ENCODE peak calls at places on chromosome 11, in seven cellular contexts. One of them, this sample, is unnamed.

GRCh38 chr11:9748361-9748970 is 84.6 kb downstream of the SWAP70 start:
- DNase-seq in hepatocyte: peak
- DNase-seq in tibial artery: peak
- DNase-seq in stimulated activated naive B cell treated with anti-CD40 and anti-IgM and Interleukin-4, amounts not matched to agents 10 μg/mL and 1 μg/mL and 100 μg/mL, for 72 hours: peak
- DNase-seq in activated CD4-positive, CD25-positive, alpha-beta regulatory T cell: no peak
- DNase-seq in CD8-positive, alpha-beta memory T cell: peak
- DNase-seq in NCI-H2081 treated with DMSO at 0.1 percent for 48 hours: peak
- DNase-seq in this sample: peak

GRCh38 chr11:131884461-131885073 is 514.2 kb downstream of the NTM start:
- DNase-seq in hepatocyte: no peak
- DNase-seq in stimulated activated naive B cell treated with anti-CD40 and anti-IgM and Interleukin-4, amounts not matched to agents 10 μg/mL and 1 μg/mL and 100 μg/mL, for 72 hours: no peak
- DNase-seq in tibial artery: no peak
- DNase-seq in NCI-H2081 treated with DMSO at 0.1 percent for 48 hours: no peak
- DNase-seq in activated CD4-positive, CD25-positive, alpha-beta regulatory T cell: no peak
- DNase-seq in CD8-positive, alpha-beta memory T cell: no peak
- DNase-seq in this sample: no peak

GRCh38 chr11:114916406-114916805 is 238.1 kb downstream of the NXPE2 start:
- DNase-seq in hepatocyte: no peak
- DNase-seq in stimulated activated naive B cell treated with anti-CD40 and anti-IgM and Interleukin-4, amounts not matched to agents 10 μg/mL and 1 μg/mL and 100 μg/mL, for 72 hours: no peak
- DNase-seq in activated CD4-positive, CD25-positive, alpha-beta regulatory T cell: no peak
- DNase-seq in tibial artery: no peak
- DNase-seq in CD8-positive, alpha-beta memory T cell: no peak
- DNase-seq in NCI-H2081 treated with DMSO at 0.1 percent for 48 hours: no peak
- DNase-seq in this sample: no peak

GRCh38 chr11:25615841-25616240 is 716.1 kb upstream of the ANO3 start:
- DNase-seq in stimulated activated naive B cell treated with anti-CD40 and anti-IgM and Interleukin-4, amounts not matched to agents 10 μg/mL and 1 μg/mL and 100 μg/mL, for 72 hours: no peak
- DNase-seq in activated CD4-positive, CD25-positive, alpha-beta regulatory T cell: no peak
- DNase-seq in hepatocyte: no peak
- DNase-seq in tibial artery: no peak
- DNase-seq in NCI-H2081 treated with DMSO at 0.1 percent for 48 hours: no peak
- DNase-seq in CD8-positive, alpha-beta memory T cell: no peak
- DNase-seq in this sample: no peak

GRCh38 chr11:62879554-62879953 is 1.1 kb upstream of the SLC3A2 start:
- DNase-seq in stimulated activated naive B cell treated with anti-CD40 and anti-IgM and Interleukin-4, amounts not matched to agents 10 μg/mL and 1 μg/mL and 100 μg/mL, for 72 hours: no peak
- DNase-seq in NCI-H2081 treated with DMSO at 0.1 percent for 48 hours: no peak
- DNase-seq in activated CD4-positive, CD25-positive, alpha-beta regulatory T cell: no peak
- DNase-seq in tibial artery: peak
- DNase-seq in hepatocyte: no peak
- DNase-seq in CD8-positive, alpha-beta memory T cell: no peak
- DNase-seq in this sample: no peak

GRCh38 chr11:45298718-45299117 is 12.6 kb upstream of the SYT13 start:
- DNase-seq in hepatocyte: no peak
- DNase-seq in activated CD4-positive, CD25-positive, alpha-beta regulatory T cell: no peak
- DNase-seq in NCI-H2081 treated with DMSO at 0.1 percent for 48 hours: no peak
- DNase-seq in CD8-positive, alpha-beta memory T cell: no peak
- DNase-seq in stimulated activated naive B cell treated with anti-CD40 and anti-IgM and Interleukin-4, amounts not matched to agents 10 μg/mL and 1 μg/mL and 100 μg/mL, for 72 hours: no peak
- DNase-seq in tibial artery: no peak
- DNase-seq in this sample: no peak

GRCh38 chr11:70610561-70610960 is 212.2 kb downstream of the CTTN start:
- DNase-seq in hepatocyte: peak
- DNase-seq in activated CD4-positive, CD25-positive, alpha-beta regulatory T cell: no peak
- DNase-seq in tibial artery: no peak
- DNase-seq in CD8-positive, alpha-beta memory T cell: no peak
- DNase-seq in stimulated activated naive B cell treated with anti-CD40 and anti-IgM and Interleukin-4, amounts not matched to agents 10 μg/mL and 1 μg/mL and 100 μg/mL, for 72 hours: no peak
- DNase-seq in NCI-H2081 treated with DMSO at 0.1 percent for 48 hours: no peak
- DNase-seq in this sample: no peak

GRCh38 chr11:95788921-95789505 is 569 bp downstream of the FAM76B start:
- DNase-seq in activated CD4-positive, CD25-positive, alpha-beta regulatory T cell: no peak
- DNase-seq in NCI-H2081 treated with DMSO at 0.1 percent for 48 hours: no peak
- DNase-seq in tibial artery: no peak
- DNase-seq in hepatocyte: peak
- DNase-seq in CD8-positive, alpha-beta memory T cell: no peak
- DNase-seq in stimulated activated naive B cell treated with anti-CD40 and anti-IgM and Interleukin-4, amounts not matched to agents 10 μg/mL and 1 μg/mL and 100 μg/mL, for 72 hours: no peak
- DNase-seq in this sample: peak

GRCh38 chr11:2526808-2527381 is 82.1 kb downstream of the KCNQ1 start:
- DNase-seq in stimulated activated naive B cell treated with anti-CD40 and anti-IgM and Interleukin-4, amounts not matched to agents 10 μg/mL and 1 μg/mL and 100 μg/mL, for 72 hours: peak
- DNase-seq in activated CD4-positive, CD25-positive, alpha-beta regulatory T cell: no peak
- DNase-seq in NCI-H2081 treated with DMSO at 0.1 percent for 48 hours: no peak
- DNase-seq in hepatocyte: peak
- DNase-seq in tibial artery: peak
- DNase-seq in CD8-positive, alpha-beta memory T cell: no peak
- DNase-seq in this sample: no peak

GRCh38 chr11:75150079-75150478 is 828 bp upstream of the SLCO2B1 start:
- DNase-seq in hepatocyte: no peak
- DNase-seq in NCI-H2081 treated with DMSO at 0.1 percent for 48 hours: no peak
- DNase-seq in stimulated activated naive B cell treated with anti-CD40 and anti-IgM and Interleukin-4, amounts not matched to agents 10 μg/mL and 1 μg/mL and 100 μg/mL, for 72 hours: no peak
- DNase-seq in activated CD4-positive, CD25-positive, alpha-beta regulatory T cell: no peak
- DNase-seq in CD8-positive, alpha-beta memory T cell: no peak
- DNase-seq in tibial artery: no peak
- DNase-seq in this sample: no peak

GRCh38 chr11:87290304-87290922 is 252.7 kb downstream of the TMEM135 start:
- DNase-seq in NCI-H2081 treated with DMSO at 0.1 percent for 48 hours: no peak
- DNase-seq in hepatocyte: peak
- DNase-seq in CD8-positive, alpha-beta memory T cell: peak
- DNase-seq in tibial artery: no peak
- DNase-seq in stimulated activated naive B cell treated with anti-CD40 and anti-IgM and Interleukin-4, amounts not matched to agents 10 μg/mL and 1 μg/mL and 100 μg/mL, for 72 hours: no peak
- DNase-seq in activated CD4-positive, CD25-positive, alpha-beta regulatory T cell: no peak
- DNase-seq in this sample: no peak

GRCh38 chr11:3203221-3204043 is 15.2 kb downstream of the MRGPRG start:
- DNase-seq in tibial artery: peak
- DNase-seq in CD8-positive, alpha-beta memory T cell: no peak
- DNase-seq in stimulated activated naive B cell treated with anti-CD40 and anti-IgM and Interleukin-4, amounts not matched to agents 10 μg/mL and 1 μg/mL and 100 μg/mL, for 72 hours: no peak
- DNase-seq in activated CD4-positive, CD25-positive, alpha-beta regulatory T cell: no peak
- DNase-seq in NCI-H2081 treated with DMSO at 0.1 percent for 48 hours: no peak
- DNase-seq in hepatocyte: peak
- DNase-seq in this sample: no peak

GRCh38 chr11:134069426-134069921 is 602 bp downstream of the JAM3 start:
- DNase-seq in tibial artery: no peak
- DNase-seq in hepatocyte: peak
- DNase-seq in CD8-positive, alpha-beta memory T cell: no peak
- DNase-seq in NCI-H2081 treated with DMSO at 0.1 percent for 48 hours: no peak
- DNase-seq in activated CD4-positive, CD25-positive, alpha-beta regulatory T cell: no peak
- DNase-seq in stimulated activated naive B cell treated with anti-CD40 and anti-IgM and Interleukin-4, amounts not matched to agents 10 μg/mL and 1 μg/mL and 100 μg/mL, for 72 hours: peak
- DNase-seq in this sample: no peak

GRCh38 chr11:61587951-61588695 is 7.2 kb upstream of the SYT7 start:
- DNase-seq in tibial artery: no peak
- DNase-seq in NCI-H2081 treated with DMSO at 0.1 percent for 48 hours: no peak
- DNase-seq in CD8-positive, alpha-beta memory T cell: peak
- DNase-seq in hepatocyte: peak
- DNase-seq in activated CD4-positive, CD25-positive, alpha-beta regulatory T cell: peak
- DNase-seq in stimulated activated naive B cell treated with anti-CD40 and anti-IgM and Interleukin-4, amounts not matched to agents 10 μg/mL and 1 μg/mL and 100 μg/mL, for 72 hours: peak
- DNase-seq in this sample: peak

GRCh38 chr11:65903068-65903481 is 2.9 kb upstream of the FOSL1 start:
- DNase-seq in NCI-H2081 treated with DMSO at 0.1 percent for 48 hours: no peak
- DNase-seq in stimulated activated naive B cell treated with anti-CD40 and anti-IgM and Interleukin-4, amounts not matched to agents 10 μg/mL and 1 μg/mL and 100 μg/mL, for 72 hours: no peak
- DNase-seq in CD8-positive, alpha-beta memory T cell: no peak
- DNase-seq in activated CD4-positive, CD25-positive, alpha-beta regulatory T cell: no peak
- DNase-seq in hepatocyte: peak
- DNase-seq in tibial artery: no peak
- DNase-seq in this sample: no peak

GRCh38 chr11:62574363-62575057 is 819 bp upstream of the EEF1G start:
- DNase-seq in CD8-positive, alpha-beta memory T cell: no peak
- DNase-seq in NCI-H2081 treated with DMSO at 0.1 percent for 48 hours: no peak
- DNase-seq in hepatocyte: peak
- DNase-seq in stimulated activated naive B cell treated with anti-CD40 and anti-IgM and Interleukin-4, amounts not matched to agents 10 μg/mL and 1 μg/mL and 100 μg/mL, for 72 hours: no peak
- DNase-seq in tibial artery: peak
- DNase-seq in activated CD4-positive, CD25-positive, alpha-beta regulatory T cell: no peak
- DNase-seq in this sample: peak

GRCh38 chr11:20045098-20045688 is 115.1 kb downstream of the DBX1 start:
- DNase-seq in hepatocyte: no peak
- DNase-seq in tibial artery: no peak
- DNase-seq in NCI-H2081 treated with DMSO at 0.1 percent for 48 hours: no peak
- DNase-seq in CD8-positive, alpha-beta memory T cell: no peak
- DNase-seq in activated CD4-positive, CD25-positive, alpha-beta regulatory T cell: no peak
- DNase-seq in stimulated activated naive B cell treated with anti-CD40 and anti-IgM and Interleukin-4, amounts not matched to agents 10 μg/mL and 1 μg/mL and 100 μg/mL, for 72 hours: no peak
- DNase-seq in this sample: no peak

GRCh38 chr11:33869511-33870422 is 22.1 kb downstream of the LMO2 start:
- DNase-seq in stimulated activated naive B cell treated with anti-CD40 and anti-IgM and Interleukin-4, amounts not matched to agents 10 μg/mL and 1 μg/mL and 100 μg/mL, for 72 hours: peak
- DNase-seq in NCI-H2081 treated with DMSO at 0.1 percent for 48 hours: no peak
- DNase-seq in tibial artery: peak
- DNase-seq in hepatocyte: peak
- DNase-seq in activated CD4-positive, CD25-positive, alpha-beta regulatory T cell: no peak
- DNase-seq in CD8-positive, alpha-beta memory T cell: peak
- DNase-seq in this sample: no peak

GRCh38 chr11:77559686-77560425 is 29.9 kb upstream of the AQP11 start:
- DNase-seq in hepatocyte: peak
- DNase-seq in CD8-positive, alpha-beta memory T cell: no peak
- DNase-seq in tibial artery: no peak
- DNase-seq in NCI-H2081 treated with DMSO at 0.1 percent for 48 hours: no peak
- DNase-seq in stimulated activated naive B cell treated with anti-CD40 and anti-IgM and Interleukin-4, amounts not matched to agents 10 μg/mL and 1 μg/mL and 100 μg/mL, for 72 hours: no peak
- DNase-seq in activated CD4-positive, CD25-positive, alpha-beta regulatory T cell: no peak
- DNase-seq in this sample: no peak

GRCh38 chr11:78432058-78432515 is 14.5 kb upstream of the GAB2 start:
- DNase-seq in stimulated activated naive B cell treated with anti-CD40 and anti-IgM and Interleukin-4, amounts not matched to agents 10 μg/mL and 1 μg/mL and 100 μg/mL, for 72 hours: no peak
- DNase-seq in CD8-positive, alpha-beta memory T cell: no peak
- DNase-seq in tibial artery: no peak
- DNase-seq in hepatocyte: no peak
- DNase-seq in activated CD4-positive, CD25-positive, alpha-beta regulatory T cell: no peak
- DNase-seq in NCI-H2081 treated with DMSO at 0.1 percent for 48 hours: no peak
- DNase-seq in this sample: peak

GRCh38 chr11:44456544-44457270 is 108.8 kb upstream of the CD82 start:
- DNase-seq in hepatocyte: no peak
- DNase-seq in NCI-H2081 treated with DMSO at 0.1 percent for 48 hours: no peak
- DNase-seq in stimulated activated naive B cell treated with anti-CD40 and anti-IgM and Interleukin-4, amounts not matched to agents 10 μg/mL and 1 μg/mL and 100 μg/mL, for 72 hours: no peak
- DNase-seq in tibial artery: no peak
- DNase-seq in CD8-positive, alpha-beta memory T cell: no peak
- DNase-seq in activated CD4-positive, CD25-positive, alpha-beta regulatory T cell: no peak
- DNase-seq in this sample: no peak

GRCh38 chr11:66579017-66579606 is 10.7 kb upstream of the CTSF start:
- DNase-seq in tibial artery: peak
- DNase-seq in NCI-H2081 treated with DMSO at 0.1 percent for 48 hours: no peak
- DNase-seq in CD8-positive, alpha-beta memory T cell: peak
- DNase-seq in activated CD4-positive, CD25-positive, alpha-beta regulatory T cell: peak
- DNase-seq in hepatocyte: peak
- DNase-seq in stimulated activated naive B cell treated with anti-CD40 and anti-IgM and Interleukin-4, amounts not matched to agents 10 μg/mL and 1 μg/mL and 100 μg/mL, for 72 hours: peak
- DNase-seq in this sample: peak

GRCh38 chr11:67665537-67666302 is 8.7 kb downstream of the ALDH3B2 start:
- DNase-seq in activated CD4-positive, CD25-positive, alpha-beta regulatory T cell: no peak
- DNase-seq in stimulated activated naive B cell treated with anti-CD40 and anti-IgM and Interleukin-4, amounts not matched to agents 10 μg/mL and 1 μg/mL and 100 μg/mL, for 72 hours: no peak
- DNase-seq in hepatocyte: peak
- DNase-seq in NCI-H2081 treated with DMSO at 0.1 percent for 48 hours: no peak
- DNase-seq in CD8-positive, alpha-beta memory T cell: no peak
- DNase-seq in tibial artery: peak
- DNase-seq in this sample: peak

GRCh38 chr11:2994336-2994730 is 2.2 kb upstream of the NAP1L4 start:
- DNase-seq in CD8-positive, alpha-beta memory T cell: no peak
- DNase-seq in NCI-H2081 treated with DMSO at 0.1 percent for 48 hours: no peak
- DNase-seq in activated CD4-positive, CD25-positive, alpha-beta regulatory T cell: no peak
- DNase-seq in tibial artery: no peak
- DNase-seq in hepatocyte: no peak
- DNase-seq in stimulated activated naive B cell treated with anti-CD40 and anti-IgM and Interleukin-4, amounts not matched to agents 10 μg/mL and 1 μg/mL and 100 μg/mL, for 72 hours: no peak
- DNase-seq in this sample: no peak

GRCh38 chr11:7672960-7673723 is at the start of gene CYB5R2:
- DNase-seq in stimulated activated naive B cell treated with anti-CD40 and anti-IgM and Interleukin-4, amounts not matched to agents 10 μg/mL and 1 μg/mL and 100 μg/mL, for 72 hours: no peak
- DNase-seq in NCI-H2081 treated with DMSO at 0.1 percent for 48 hours: no peak
- DNase-seq in tibial artery: peak
- DNase-seq in hepatocyte: peak
- DNase-seq in CD8-positive, alpha-beta memory T cell: no peak
- DNase-seq in activated CD4-positive, CD25-positive, alpha-beta regulatory T cell: no peak
- DNase-seq in this sample: no peak

GRCh38 chr11:59182457-59183151 is 10.7 kb downstream of the DTX4 start:
- DNase-seq in hepatocyte: peak
- DNase-seq in stimulated activated naive B cell treated with anti-CD40 and anti-IgM and Interleukin-4, amounts not matched to agents 10 μg/mL and 1 μg/mL and 100 μg/mL, for 72 hours: no peak
- DNase-seq in NCI-H2081 treated with DMSO at 0.1 percent for 48 hours: no peak
- DNase-seq in CD8-positive, alpha-beta memory T cell: no peak
- DNase-seq in activated CD4-positive, CD25-positive, alpha-beta regulatory T cell: no peak
- DNase-seq in tibial artery: no peak
- DNase-seq in this sample: no peak

GRCh38 chr11:131447268-131447667 is 76.9 kb downstream of the NTM start:
- DNase-seq in tibial artery: no peak
- DNase-seq in activated CD4-positive, CD25-positive, alpha-beta regulatory T cell: no peak
- DNase-seq in hepatocyte: no peak
- DNase-seq in NCI-H2081 treated with DMSO at 0.1 percent for 48 hours: no peak
- DNase-seq in stimulated activated naive B cell treated with anti-CD40 and anti-IgM and Interleukin-4, amounts not matched to agents 10 μg/mL and 1 μg/mL and 100 μg/mL, for 72 hours: no peak
- DNase-seq in CD8-positive, alpha-beta memory T cell: no peak
- DNase-seq in this sample: no peak

GRCh38 chr11:115652094-115652493 is 147.9 kb upstream of the CADM1 start:
- DNase-seq in hepatocyte: no peak
- DNase-seq in NCI-H2081 treated with DMSO at 0.1 percent for 48 hours: no peak
- DNase-seq in activated CD4-positive, CD25-positive, alpha-beta regulatory T cell: no peak
- DNase-seq in tibial artery: no peak
- DNase-seq in stimulated activated naive B cell treated with anti-CD40 and anti-IgM and Interleukin-4, amounts not matched to agents 10 μg/mL and 1 μg/mL and 100 μg/mL, for 72 hours: no peak
- DNase-seq in CD8-positive, alpha-beta memory T cell: no peak
- DNase-seq in this sample: no peak

GRCh38 chr11:7637447-7638157 is 35.7 kb downstream of the CYB5R2 start:
- DNase-seq in stimulated activated naive B cell treated with anti-CD40 and anti-IgM and Interleukin-4, amounts not matched to agents 10 μg/mL and 1 μg/mL and 100 μg/mL, for 72 hours: no peak
- DNase-seq in activated CD4-positive, CD25-positive, alpha-beta regulatory T cell: no peak
- DNase-seq in hepatocyte: no peak
- DNase-seq in CD8-positive, alpha-beta memory T cell: no peak
- DNase-seq in tibial artery: peak
- DNase-seq in NCI-H2081 treated with DMSO at 0.1 percent for 48 hours: no peak
- DNase-seq in this sample: no peak

GRCh38 chr11:8309862-8310261 is 46.2 kb upstream of the LMO1 start:
- DNase-seq in CD8-positive, alpha-beta memory T cell: no peak
- DNase-seq in stimulated activated naive B cell treated with anti-CD40 and anti-IgM and Interleukin-4, amounts not matched to agents 10 μg/mL and 1 μg/mL and 100 μg/mL, for 72 hours: no peak
- DNase-seq in NCI-H2081 treated with DMSO at 0.1 percent for 48 hours: no peak
- DNase-seq in tibial artery: no peak
- DNase-seq in activated CD4-positive, CD25-positive, alpha-beta regulatory T cell: no peak
- DNase-seq in hepatocyte: no peak
- DNase-seq in this sample: no peak

GRCh38 chr11:16986434-16987204 is 27.6 kb downstream of the PLEKHA7 start:
- DNase-seq in NCI-H2081 treated with DMSO at 0.1 percent for 48 hours: no peak
- DNase-seq in CD8-positive, alpha-beta memory T cell: peak
- DNase-seq in activated CD4-positive, CD25-positive, alpha-beta regulatory T cell: no peak
- DNase-seq in stimulated activated naive B cell treated with anti-CD40 and anti-IgM and Interleukin-4, amounts not matched to agents 10 μg/mL and 1 μg/mL and 100 μg/mL, for 72 hours: peak
- DNase-seq in hepatocyte: peak
- DNase-seq in tibial artery: no peak
- DNase-seq in this sample: peak

GRCh38 chr11:114001416-114001815 is 26.5 kb downstream of the HTR3A start:
- DNase-seq in stimulated activated naive B cell treated with anti-CD40 and anti-IgM and Interleukin-4, amounts not matched to agents 10 μg/mL and 1 μg/mL and 100 μg/mL, for 72 hours: no peak
- DNase-seq in activated CD4-positive, CD25-positive, alpha-beta regulatory T cell: no peak
- DNase-seq in CD8-positive, alpha-beta memory T cell: no peak
- DNase-seq in tibial artery: no peak
- DNase-seq in hepatocyte: peak
- DNase-seq in NCI-H2081 treated with DMSO at 0.1 percent for 48 hours: no peak
- DNase-seq in this sample: no peak

GRCh38 chr11:29957406-29957805 is 59.4 kb downstream of the KCNA4 start:
- DNase-seq in NCI-H2081 treated with DMSO at 0.1 percent for 48 hours: no peak
- DNase-seq in CD8-positive, alpha-beta memory T cell: no peak
- DNase-seq in activated CD4-positive, CD25-positive, alpha-beta regulatory T cell: no peak
- DNase-seq in stimulated activated naive B cell treated with anti-CD40 and anti-IgM and Interleukin-4, amounts not matched to agents 10 μg/mL and 1 μg/mL and 100 μg/mL, for 72 hours: no peak
- DNase-seq in hepatocyte: no peak
- DNase-seq in tibial artery: no peak
- DNase-seq in this sample: no peak

GRCh38 chr11:19785265-19785664 is 72.6 kb downstream of the NAV2 start:
- DNase-seq in activated CD4-positive, CD25-positive, alpha-beta regulatory T cell: no peak
- DNase-seq in tibial artery: no peak
- DNase-seq in CD8-positive, alpha-beta memory T cell: no peak
- DNase-seq in stimulated activated naive B cell treated with anti-CD40 and anti-IgM and Interleukin-4, amounts not matched to agents 10 μg/mL and 1 μg/mL and 100 μg/mL, for 72 hours: no peak
- DNase-seq in hepatocyte: no peak
- DNase-seq in NCI-H2081 treated with DMSO at 0.1 percent for 48 hours: no peak
- DNase-seq in this sample: no peak

GRCh38 chr11:10844364-10844763 is 13.5 kb downstream of the ZBED5 start:
- DNase-seq in activated CD4-positive, CD25-positive, alpha-beta regulatory T cell: no peak
- DNase-seq in CD8-positive, alpha-beta memory T cell: no peak
- DNase-seq in tibial artery: no peak
- DNase-seq in hepatocyte: no peak
- DNase-seq in NCI-H2081 treated with DMSO at 0.1 percent for 48 hours: no peak
- DNase-seq in stimulated activated naive B cell treated with anti-CD40 and anti-IgM and Interleukin-4, amounts not matched to agents 10 μg/mL and 1 μg/mL and 100 μg/mL, for 72 hours: no peak
- DNase-seq in this sample: no peak

GRCh38 chr11:123195182-123196059 is at the start of gene CLMP:
- DNase-seq in hepatocyte: peak
- DNase-seq in stimulated activated naive B cell treated with anti-CD40 and anti-IgM and Interleukin-4, amounts not matched to agents 10 μg/mL and 1 μg/mL and 100 μg/mL, for 72 hours: no peak
- DNase-seq in activated CD4-positive, CD25-positive, alpha-beta regulatory T cell: no peak
- DNase-seq in CD8-positive, alpha-beta memory T cell: no peak
- DNase-seq in NCI-H2081 treated with DMSO at 0.1 percent for 48 hours: no peak
- DNase-seq in tibial artery: peak
- DNase-seq in this sample: no peak

GRCh38 chr11:114040706-114041211 is 18.8 kb upstream of the ZBTB16 start:
- DNase-seq in tibial artery: no peak
- DNase-seq in activated CD4-positive, CD25-positive, alpha-beta regulatory T cell: no peak
- DNase-seq in CD8-positive, alpha-beta memory T cell: no peak
- DNase-seq in stimulated activated naive B cell treated with anti-CD40 and anti-IgM and Interleukin-4, amounts not matched to agents 10 μg/mL and 1 μg/mL and 100 μg/mL, for 72 hours: no peak
- DNase-seq in hepatocyte: peak
- DNase-seq in NCI-H2081 treated with DMSO at 0.1 percent for 48 hours: no peak
- DNase-seq in this sample: no peak

GRCh38 chr11:131644204-131644603 is 273.8 kb downstream of the NTM start:
- DNase-seq in CD8-positive, alpha-beta memory T cell: no peak
- DNase-seq in activated CD4-positive, CD25-positive, alpha-beta regulatory T cell: no peak
- DNase-seq in NCI-H2081 treated with DMSO at 0.1 percent for 48 hours: no peak
- DNase-seq in stimulated activated naive B cell treated with anti-CD40 and anti-IgM and Interleukin-4, amounts not matched to agents 10 μg/mL and 1 μg/mL and 100 μg/mL, for 72 hours: no peak
- DNase-seq in hepatocyte: no peak
- DNase-seq in tibial artery: no peak
- DNase-seq in this sample: no peak

This sample was measured in DND-41.